ENCODE peak calls at places on chromosomes 16 and 17, in ten cellular contexts. L is IMR-90; A is PC-9; T is heart left ventricle; W is ovary; Q is astrocyte; M is CD8-positive, alpha-beta T cell; C is upper lobe of right lung; K is cardiac fibroblast; S is GM23248. B is an unnamed sample.

GRCh38 chr17:34852141-34852540 is 109.1 kb downstream of the CCT6B start:
- DNase-seq in M (no peak), K (no peak), L (no peak), A (no peak), W (no peak), Q (no peak), S (no peak), C (no peak), T (no peak), B (no peak)

GRCh38 chr17:16878547-16879100 is 93.3 kb downstream of the TNFRSF13B start:
- DNase-seq in K (no peak), Q (no peak), M (no peak), W (no peak), T (no peak), S (no peak), A (no peak), L (no peak), C (peak; percentile 28), B (no peak)

GRCh38 chr17:67531291-67531690 is 154.2 kb downstream of the PITPNC1 start:
- DNase-seq in M (no peak), K (peak; percentile 27), C (no peak), S (no peak), A (no peak), Q (no peak), T (peak; percentile 21), W (no peak), L (no peak), B (no peak)

GRCh38 chr16:46582313-46582712 is 38.9 kb downstream of the SHCBP1 start:
- DNase-seq in K (no peak), M (no peak), C (no peak), L (no peak), S (no peak), W (no peak), T (no peak), Q (no peak), A (no peak), B (no peak)

GRCh38 chr16:30567160-30567990 is 4.1 kb downstream of the ZNF688 start:
- DNase-seq in T (no peak), K (no peak), M (no peak), L (peak; percentile 27), Q (no peak), W (no peak), S (no peak), C (no peak), A (peak; percentile 57), B (peak; percentile 56)

GRCh38 chr17:72931635-72932034 is 160.9 kb downstream of the SLC39A11 start:
- DNase-seq in Q (no peak), K (no peak), S (no peak), A (no peak), W (no peak), M (no peak), L (no peak), T (no peak), C (no peak), B (no peak)

GRCh38 chr16:12229759-12230594 is 253.4 kb downstream of the SNX29 start:
- DNase-seq in W (no peak), C (no peak), K (no peak), L (peak; percentile 71), S (peak; percentile 50), A (no peak), M (no peak), Q (peak; percentile 20), T (no peak), B (no peak)

GRCh38 chr16:19005561-19006445 is 22.1 kb downstream of the TMC7 start:
- DNase-seq in T (peak; percentile 60), Q (peak; percentile 18), C (no peak), M (no peak), A (peak; percentile 55), K (peak; percentile 12), L (peak; percentile 27), W (no peak), S (peak; percentile 54), B (no peak)

GRCh38 chr17:76318586-76318985 is 10.5 kb upstream of the QRICH2 start:
- DNase-seq in K (no peak), M (no peak), W (no peak), Q (no peak), A (no peak), T (no peak), L (peak; percentile 85), C (no peak), S (no peak), B (no peak)

GRCh38 chr16:50459681-50460080 is 88.5 kb upstream of the NKD1 start:
- DNase-seq in A (no peak), C (peak; percentile 27), K (no peak), Q (no peak), W (no peak), T (no peak), S (no peak), L (no peak), M (no peak), B (no peak)

GRCh38 chr17:82332669-82333278 is 792 bp downstream of the SECTM1 start:
- DNase-seq in K (peak; percentile 32), C (peak; percentile 77), M (no peak), Q (peak; percentile 54), L (peak; percentile 55), T (no peak), A (peak; percentile 44), S (peak; percentile 84), W (no peak), B (no peak)

GRCh38 chr17:41301916-41302901 is at the start of gene KRTAP29-1:
- DNase-seq in K (no peak), A (no peak), S (no peak), W (no peak), Q (no peak), C (no peak), M (no peak), L (no peak), T (peak; percentile 73), B (no peak)

GRCh38 chr16:15509593-15510520 is 75.5 kb downstream of the BMERB1 start:
- DNase-seq in W (no peak), Q (peak; percentile 54), T (no peak), L (peak; percentile 60), A (no peak), C (no peak), M (no peak), K (no peak), S (peak; percentile 38), B (no peak)

GRCh38 chr17:69874220-69874670 is 200.8 kb upstream of the KCNJ16 start:
- DNase-seq in S (peak; percentile 88), Q (peak; percentile 88), C (no peak), M (no peak), L (peak; percentile 87), W (no peak), T (no peak), A (peak; percentile 87), K (peak; percentile 93), B (no peak)

GRCh38 chr17:68623811-68624210 is 22.6 kb upstream of the FAM20A start:
- DNase-seq in M (no peak), T (no peak), K (no peak), L (no peak), A (no peak), W (no peak), C (no peak), Q (no peak), S (peak; percentile 38), B (no peak)

GRCh38 chr17:68616334-68616733 is 15.2 kb upstream of the FAM20A start:
- DNase-seq in W (no peak), Q (no peak), C (no peak), M (no peak), S (no peak), T (no peak), K (no peak), L (no peak), A (no peak), B (no peak)

GRCh38 chr17:68622423-68622822 is 21.3 kb upstream of the FAM20A start:
- DNase-seq in C (no peak), S (no peak), W (no peak), K (no peak), A (no peak), M (no peak), L (no peak), T (no peak), Q (no peak), B (no peak)

GRCh38 chr17:68624381-68624780 is 23.2 kb upstream of the FAM20A start:
- DNase-seq in Q (no peak), A (no peak), L (no peak), C (no peak), M (no peak), T (no peak), S (peak; percentile 65), K (no peak), W (no peak), B (no peak)

GRCh38 chr17:68621065-68621464 is 19.9 kb upstream of the FAM20A start:
- DNase-seq in W (no peak), K (no peak), T (no peak), M (no peak), L (no peak), A (no peak), S (peak; percentile 57), C (no peak), Q (no peak), B (no peak)
- H3K4me3 ChIP-seq in W (no peak overlapping the region), K (no peak overlapping the region), T (no peak overlapping the region), M (no peak overlapping the region), L (no peak overlapping the region), A (no peak overlapping the region), S (no peak overlapping the region), C (no peak overlapping the region), Q (no peak overlapping the region), B (no peak overlapping the region)

DNA sequence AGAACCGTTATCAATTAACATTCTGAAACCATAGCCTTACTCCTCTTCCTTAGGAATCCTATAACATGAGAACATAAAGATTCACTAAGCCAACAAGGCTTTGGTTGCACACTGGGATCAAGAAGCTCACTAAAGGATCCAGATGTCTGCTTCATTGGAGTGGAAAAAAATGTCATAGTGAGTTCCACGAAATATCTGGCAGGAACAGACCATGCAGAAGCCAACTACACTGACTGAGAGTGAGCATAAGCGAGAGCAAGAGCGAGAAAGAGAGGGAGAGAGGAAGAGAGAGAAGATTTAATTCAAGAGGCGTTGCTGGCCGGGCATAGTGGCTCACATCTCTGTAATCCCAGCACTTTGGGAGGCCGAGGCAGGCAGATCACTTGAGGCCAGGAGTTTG is 13.4 kb upstream of the MEIOC start:
- DNase-seq in A (no peak), W (no peak), M (no peak), Q (peak; percentile 23), C (no peak), L (no peak), K (peak; percentile 16), S (peak; percentile 20), T (no peak), B (no peak)
- H3K4me3 ChIP-seq in A (no peak overlapping the region), W (no peak overlapping the region), M (no peak overlapping the region), Q (no peak overlapping the region), C (no peak overlapping the region), L (no peak overlapping the region), K (no peak overlapping the region), S (no peak overlapping the region), T (no peak overlapping the region), B (no peak overlapping the region)

GRCh38 chr16:2476345-2476720 is 1.4 kb downstream of the TBC1D24 start:
- DNase-seq in S (no peak), T (no peak), M (no peak), C (no peak), W (no peak), A (no peak), Q (no peak), K (no peak), L (no peak), B (no peak)
- H3K4me3 ChIP-seq in S (no peak overlapping the region), T (no peak overlapping the region), M (no peak overlapping the region), C (peak overlapping the region; percentile 70), W (no peak overlapping the region), A (peak overlapping the region; percentile 62), Q (no peak overlapping the region), K (no peak overlapping the region), L (no peak overlapping the region), B (no peak overlapping the region)

GRCh38 chr17:21061158-21061835 is 18.5 kb upstream of the USP22 start:
- DNase-seq in K (no peak), M (no peak), S (no peak), W (no peak), L (no peak), A (no peak), Q (no peak), T (no peak), C (no peak), B (no peak)
- H3K4me3 ChIP-seq in K (no peak overlapping the region), M (no peak overlapping the region), S (no peak overlapping the region), W (no peak overlapping the region), L (no peak overlapping the region), A (no peak overlapping the region), Q (no peak overlapping the region), T (no peak overlapping the region), C (no peak overlapping the region), B (no peak overlapping the region)

B was measured in CD4-positive, CD25-positive, alpha-beta regulatory T cell.